ENCODE peak calls at places on chromosomes 6 and 20, in four cellular contexts. C, L, T and G are unnamed samples.

GRCh38 chr20:41669708-41670263 is 51.6 kb upstream of the CHD6 start:
- DNase-seq in C (no peak), L (no peak), T (peak), G (no peak)

GRCh38 chr6:37391100-37391499 is 37.3 kb downstream of the RNF8 start:
- DNase-seq in C (no peak), L (no peak), T (no peak), G (no peak)

GRCh38 chr6:3438190-3439167 is 18.4 kb downstream of the SLC22A23 start:
- DNase-seq in C (no peak), L (peak), T (peak), G (peak)

GRCh38 chr20:59783020-59784010 is 150.1 kb downstream of the SYCP2 start:
- DNase-seq in C (peak), L (peak), T (peak), G (peak)

GRCh38 chr6:106097368-106098231 is 11.5 kb downstream of the PRDM1 start:
- DNase-seq in C (peak), L (peak), T (peak), G (peak)

GRCh38 chr6:114024746-114025145 is 53.8 kb upstream of the HDAC2 start:
- DNase-seq in C (no peak), L (no peak), T (peak), G (peak)

GRCh38 chr6:131036616-131037015 is 26.4 kb downstream of the EPB41L2 start:
- DNase-seq in C (no peak), L (no peak), T (no peak), G (no peak)

GRCh38 chr20:33249456-33249855 is 13.7 kb downstream of the BPIFA1 start:
- DNase-seq in C (no peak), L (no peak), T (no peak), G (no peak)

GRCh38 chr6:43510827-43511163 is 649 bp upstream of the LRRC73 start:
- DNase-seq in C (no peak), L (no peak), T (no peak), G (no peak)

GRCh38 chr6:113713665-113714064 is 143.5 kb upstream of the MARCKS start:
- DNase-seq in C (no peak), L (no peak), T (no peak), G (no peak)

GRCh38 chr20:36821964-36822437 is 48.4 kb upstream of the DSN1 start:
- DNase-seq in C (no peak), L (peak), T (peak), G (peak)